ENCODE peak calls at places on chromosome 4, in four cellular contexts. Q is pancreas; G is activated CD4-positive, CD25-positive, alpha-beta regulatory T cell treated with anti-CD3 and anti-CD28 coated beads, Interleukin-2, amount 50 U/mL, for 16 hours; K is activated CD8-positive, alpha-beta memory T cell treated with anti-CD3 and anti-CD28 coated beads for 24 hours. Y is an unnamed sample.

GRCh38 chr4:3708103-3708510 is 58.1 kb upstream of the ADRA2C start:
- DNase-seq in G (no peak), K (no peak), Q (peak; percentile 38), Y (peak; percentile 44)

GRCh38 chr4:53005808-53006207 is 143.7 kb downstream of the RASL11B start:
- DNase-seq in K (no peak), Q (no peak), G (no peak), Y (no peak)

GRCh38 chr4:151294833-151295496 is 18.0 kb downstream of the PRSS48 start:
- DNase-seq in Q (no peak), G (no peak), K (no peak), Y (no peak)

GRCh38 chr4:38837849-38838248 is 18.8 kb downstream of the TLR6 start:
- DNase-seq in Q (no peak), G (no peak), K (no peak), Y (no peak)

GRCh38 chr4:79869597-79870336 is 203.3 kb downstream of the ANTXR2 start:
- DNase-seq in G (no peak), Q (no peak), K (no peak), Y (no peak)

GRCh38 chr4:183132865-183133264 is 33.8 kb downstream of the WWC2 start:
- DNase-seq in K (no peak), Q (no peak), G (no peak), Y (no peak)

GRCh38 chr4:5821665-5822358 is 71.1 kb downstream of the CRMP1 start:
- DNase-seq in K (no peak), Q (no peak), G (no peak), Y (peak; percentile 72)

GRCh38 chr4:103091601-103092223 is 7.9 kb downstream of the BDH2 start:
- DNase-seq in G (peak; percentile 27), Q (no peak), K (no peak), Y (no peak)

GRCh38 chr4:8157496-8157895 is 1.1 kb downstream of the ABLIM2 start:
- DNase-seq in K (no peak), Q (peak; percentile 72), G (no peak), Y (peak; percentile 60)

GRCh38 chr4:25860586-25861421 is 2.0 kb downstream of the SEL1L3 start:
- DNase-seq in G (no peak), K (no peak), Q (no peak), Y (peak; percentile 73)

GRCh38 chr4:156974264-156974663 is 2.7 kb upstream of the PDGFC start:
- DNase-seq in G (no peak), K (no peak), Q (no peak), Y (no peak)

GRCh38 chr4:145531193-145531592 is 49.5 kb downstream of the SMAD1 start:
- DNase-seq in G (no peak), K (no peak), Q (peak; percentile 26), Y (no peak)

GRCh38 chr4:38663801-38664703 is at the start of gene KLF3:
- DNase-seq in G (peak; percentile 76), K (peak; percentile 89), Q (peak; percentile 96), Y (peak; percentile 99)

GRCh38 chr4:7187691-7188090 is 4.6 kb upstream of the SORCS2 start:
- DNase-seq in G (no peak), K (no peak), Q (no peak), Y (no peak)

GRCh38 chr4:188328966-188329365 is 189.7 kb downstream of the TRIML1 start:
- DNase-seq in Q (no peak), G (no peak), K (no peak), Y (no peak)

GRCh38 chr4:177339794-177340374 is 30.2 kb downstream of the NEIL3 start:
- DNase-seq in Q (no peak), G (no peak), K (no peak), Y (no peak)

Y was measured in left lung.